ENCODE peak calls at places on chromosomes 12 and 14, in ten cellular contexts. Y is NCI-H2081 treated with DMSO at 0.1 percent for 48 hours; Z is T-helper 1 cell; R is HCT116; U is nephron progenitor cell; O is hepatic stellate cell; X is HT1080; A is stimulated activated CD4-positive, alpha-beta T cell treated with anti-CD3 and anti-CD28 coated beads, Interleukin-1b, Interleukin-23, amount 100 ng/mL, for 1 hour; T is RWPE1; L is NCI-H2107. M is an unnamed sample.

GRCh38 chr12:123519151-123520001 is 14.1 kb downstream of the RILPL1 start:
- DNase-seq in Y (no peak), Z (no peak), R (no peak), U (no peak), O (peak), X (no peak), A (no peak), T (peak), L (peak), M (no peak)

GRCh38 chr12:28787151-28787550 is 361.9 kb upstream of the FAR2 start:
- DNase-seq in Y (no peak), Z (no peak), R (no peak), U (no peak), O (no peak), X (peak), A (no peak), T (no peak), L (no peak), M (no peak)

GRCh38 chr12:56382611-56383010 is 20.0 kb upstream of the APOF start:
- DNase-seq in Y (no peak), Z (no peak), R (no peak), U (no peak), O (no peak), X (no peak), A (no peak), T (no peak), L (no peak), M (no peak)

GRCh38 chr14:41137741-41138140 is 468.9 kb upstream of the LRFN5 start:
- DNase-seq in Y (no peak), Z (no peak), R (no peak), U (no peak), O (no peak), X (no peak), A (no peak), T (peak), L (no peak), M (no peak)

GRCh38 chr14:81509838-81510452 is 23.7 kb downstream of the SEL1L start:
- DNase-seq in Y (no peak), Z (no peak), R (no peak), U (peak), O (no peak), X (no peak), A (no peak), T (no peak), L (no peak), M (no peak)

GRCh38 chr14:20855652-20856291 is 35.4 kb upstream of the RNASE3 start:
- DNase-seq in Y (no peak), Z (peak), R (peak), U (peak), O (peak), X (peak), A (no peak), T (peak), L (peak), M (peak)

GRCh38 chr12:53380104-53380796 is at the start of gene SP1:
- DNase-seq in Y (peak), Z (peak), R (peak), U (peak), O (peak), X (peak), A (peak), T (peak), L (peak), M (peak)

GRCh38 chr12:57607958-57608663 is 3.1 kb upstream of the ARHGEF25 start:
- DNase-seq in Y (no peak), Z (no peak), R (no peak), U (no peak), O (no peak), X (no peak), A (no peak), T (no peak), L (no peak), M (no peak)

GRCh38 chr12:108768591-108769500 is 37.5 kb upstream of the CORO1C start:
- DNase-seq in Y (no peak), Z (no peak), R (peak), U (peak), O (peak), X (no peak), A (no peak), T (peak), L (peak), M (no peak)

GRCh38 chr14:104268725-104269436 is 130.5 kb downstream of the KIF26A start:
- DNase-seq in Y (no peak), Z (no peak), R (no peak), U (no peak), O (no peak), X (no peak), A (no peak), T (no peak), L (no peak), M (no peak)

GRCh38 chr14:99564256-99564902 is 39.6 kb downstream of the CCDC85C start:
- DNase-seq in Y (peak), Z (no peak), R (no peak), U (no peak), O (peak), X (no peak), A (no peak), T (no peak), L (peak), M (no peak)

GRCh38 chr12:79058342-79058741 is 193.8 kb downstream of the SYT1 start:
- DNase-seq in Y (no peak), Z (no peak), R (peak), U (no peak), O (peak), X (peak), A (no peak), T (peak), L (no peak), M (no peak)